ENCODE peak calls at places on chromosomes 2 and 18, in five cellular contexts. M is choroid plexus epithelial cell, H is kidney epithelial cell, C is ovary, U is tibial nerve. B is an unnamed sample.
A peak's percentile ranks its signal among the peaks of the same experiment; 100 is the strongest.

GRCh38 chr2:3536682-3537632 is 17.6 kb upstream of the ADI1 start:
- DNase-seq in M (peak; percentile 74), H (no peak), C (peak; percentile 72), U (no peak), B (peak; percentile 68)

GRCh38 chr2:199581935-199582336 is 124.2 kb upstream of the SATB2 start:
- DNase-seq in M (peak; percentile 29), H (no peak), C (no peak), U (no peak), B (peak; percentile 9)

GRCh38 chr2:215531284-215531683 is 95.4 kb upstream of the FN1 start:
- DNase-seq in M (peak; percentile 88), H (no peak), C (no peak), U (no peak), B (peak; percentile 88)

GRCh38 chr2:205696541-205697441 is 14.5 kb downstream of the NRP2 start:
- DNase-seq in M (peak; percentile 74), H (no peak), C (no peak), U (no peak), B (no peak)

GRCh38 chr2:218891275-218892135 is 10.9 kb downstream of the WNT10A start:
- DNase-seq in M (no peak), H (no peak), C (no peak), U (no peak), B (no peak)

GRCh38 chr18:46152436-46152807 is 48.2 kb downstream of the HAUS1 start:
- DNase-seq in M (peak; percentile 53), H (no peak), C (no peak), U (no peak), B (peak; percentile 67)

GRCh38 chr2:1233280-1233679 is 180.0 kb upstream of the TPO start:
- DNase-seq in M (peak; percentile 67), H (no peak), C (peak; percentile 36), U (no peak), B (peak; percentile 89)

GRCh38 chr2:159755788-159756187 is 42.2 kb downstream of the CD302 start:
- DNase-seq in M (peak; percentile 61), H (peak; percentile 78), C (no peak), U (no peak), B (peak; percentile 33)

GRCh38 chr2:231707625-231708049 is 688 bp upstream of the PTMA start:
- DNase-seq in M (peak; percentile 55), H (no peak), C (peak; percentile 81), U (peak; percentile 60), B (no peak)

GRCh38 chr2:62770629-62771028 is 65.1 kb downstream of the EHBP1 start:
- DNase-seq in M (no peak), H (no peak), C (no peak), U (no peak), B (no peak)

GRCh38 chr2:73822276-73822675 is 6.5 kb upstream of the STAMBP start:
- DNase-seq in M (no peak), H (no peak), C (no peak), U (no peak), B (no peak)

GRCh38 chr2:239499989-239500914 is 99.4 kb upstream of the HDAC4 start:
- DNase-seq in M (no peak), H (no peak), C (no peak), U (no peak), B (no peak)

GRCh38 chr2:236601306-236602202 is 31.9 kb downstream of the ACKR3 start:
- DNase-seq in M (no peak), H (no peak), C (no peak), U (no peak), B (no peak)

GRCh38 chr18:79580481-79581171 is 99.0 kb upstream of the CTDP1 start:
- DNase-seq in M (no peak), H (no peak), C (no peak), U (peak; percentile 3), B (no peak)

GRCh38 chr2:47313141-47313691 is 89.7 kb upstream of the MSH2 start:
- DNase-seq in M (peak; percentile 46), H (no peak), C (no peak), U (no peak), B (no peak)

GRCh38 chr2:235129856-235130255 is 178.0 kb downstream of the SH3BP4 start:
- DNase-seq in M (peak; percentile 10), H (no peak), C (no peak), U (no peak), B (no peak)

GRCh38 chr18:8003878-8004675 is 437.0 kb downstream of the PTPRM start:
- DNase-seq in M (peak; percentile 64), H (no peak), C (no peak), U (no peak), B (peak; percentile 31)

GRCh38 chr2:128637481-128638155 is 318.9 kb upstream of the HS6ST1 start:
- DNase-seq in M (no peak), H (no peak), C (no peak), U (no peak), B (no peak)

DNA sequence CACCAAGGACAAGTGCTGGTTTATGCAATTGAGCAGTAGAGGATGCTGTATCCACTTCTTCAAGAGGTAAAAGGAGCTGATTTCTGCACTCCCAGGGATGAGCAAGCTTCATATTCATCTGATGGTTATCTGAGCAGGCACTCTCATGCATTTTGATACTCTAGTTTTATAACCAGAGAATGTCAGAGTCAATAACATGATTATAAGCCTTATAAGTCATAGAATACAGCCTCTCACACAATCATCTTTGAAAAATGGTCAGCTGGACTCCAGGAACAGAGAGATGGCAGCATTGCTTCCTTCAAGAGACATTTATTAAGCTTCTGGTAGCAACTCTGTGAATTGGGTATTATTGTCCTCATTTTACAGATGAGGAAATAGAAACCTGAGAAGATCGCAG is 167.1 kb downstream of the SLC8A1 start:
- DNase-seq in M (no peak), H (no peak), C (no peak), U (no peak), B (peak; percentile 28)
- TF ChIP-seq CTCF in M (peak; percentile 5), H (no peak), C (no peak), U (no peak), B (peak; percentile 31)

DNA sequence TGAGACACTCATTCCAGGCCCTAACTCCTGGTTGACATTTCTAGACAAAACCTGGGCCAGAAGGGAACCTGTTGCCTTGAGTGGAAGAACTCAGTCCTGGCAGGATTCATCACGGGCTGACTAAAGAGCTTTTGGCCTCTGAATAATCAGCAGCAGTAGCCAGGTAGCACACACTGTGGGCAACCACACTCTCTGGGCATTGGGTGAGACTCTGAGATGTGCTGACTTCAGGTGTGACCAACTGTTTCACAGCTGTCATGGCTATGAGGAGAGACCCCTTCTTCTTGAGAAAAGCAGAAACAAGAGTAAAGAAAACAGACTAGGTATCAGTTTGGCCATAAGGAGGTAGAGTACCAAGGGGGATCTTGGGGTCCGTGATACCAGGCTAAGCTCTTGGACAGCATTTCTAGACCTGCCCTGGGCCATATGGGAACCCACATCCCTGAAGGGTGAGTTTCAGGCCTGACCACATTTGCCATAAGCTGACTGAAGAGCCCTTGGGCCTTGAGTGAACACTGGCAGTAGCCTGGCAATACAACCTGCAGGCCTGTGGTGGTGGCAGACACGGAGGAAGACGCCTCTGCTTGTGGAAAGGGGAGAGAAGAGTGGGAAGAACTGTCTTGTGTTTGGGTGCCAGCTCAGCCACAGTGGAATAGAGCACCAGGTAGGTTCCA is 230.9 kb downstream of the DLGAP1 start:
- DNase-seq in M (no peak), H (no peak), C (no peak), U (no peak), B (no peak)
- TF ChIP-seq CTCF in M (no peak), H (no peak), C (no peak), U (no peak), B (no peak)

GRCh38 chr2:49619804-49620203 is 465.5 kb upstream of the FSHR start:
- DNase-seq in M (no peak), H (no peak), C (no peak), U (no peak), B (no peak)
- TF ChIP-seq CTCF in M (no peak), H (peak; percentile 20), C (no peak), U (no peak), B (no peak)

GRCh38 chr18:35267809-35268208 is 22.2 kb downstream of the ZSCAN30 start:
- DNase-seq in M (no peak), H (no peak), C (peak; percentile 32), U (no peak), B (no peak)

GRCh38 chr18:35271656-35272055 is 18.4 kb downstream of the ZSCAN30 start:
- DNase-seq in M (no peak), H (no peak), C (no peak), U (no peak), B (no peak)

GRCh38 chr18:35267161-35267651 is 22.8 kb downstream of the ZSCAN30 start:
- DNase-seq in M (peak; percentile 72), H (no peak), C (peak; percentile 81), U (peak; percentile 39), B (peak; percentile 7)

GRCh38 chr18:35264409-35264808 is 23.6 kb downstream of the ZNF397 start:
- DNase-seq in M (no peak), H (no peak), C (no peak), U (no peak), B (no peak)

GRCh38 chr18:35268811-35269210 is 21.2 kb downstream of the ZSCAN30 start:
- DNase-seq in M (no peak), H (no peak), C (no peak), U (no peak), B (no peak)
- TF ChIP-seq CTCF in M (no peak), H (no peak), C (no peak), U (no peak), B (no peak)